ENCODE peak calls at places on chromosomes 12 and 14, in nine cellular contexts. One of them, this sample, is unnamed.

GRCh38 chr12:12553208-12553785 is 9.4 kb downstream of the DUSP16 start:
- DNase-seq in stimulated activated effector memory CD8-positive, alpha-beta T cell treated with anti-CD3 and anti-CD28 coated beads, Interleukin-12 subunit alpha, Interleukin-12 subunit beta, amount 100 ng/mL, for 72 hours: no peak
- DNase-seq in NCI-H1105: no peak
- DNase-seq in NCI-H2029 treated with DMSO at 0.1 percent for 48 hours: no peak
- DNase-seq in activated T-helper 1 cell treated with Interleukin-2 at 50 U/mL for 16 hours: no peak
- DNase-seq in aorta: no peak
- DNase-seq in stimulated activated naive CD4-positive, alpha-beta T cell: no peak
- DNase-seq in kidney tubule cell: no peak
- DNase-seq in HTR-8/SVneo: no peak
- DNase-seq in this sample: no peak

GRCh38 chr12:106747973-106748436 is 26.5 kb upstream of the RIC8B start:
- DNase-seq in stimulated activated effector memory CD8-positive, alpha-beta T cell treated with anti-CD3 and anti-CD28 coated beads, Interleukin-12 subunit alpha, Interleukin-12 subunit beta, amount 100 ng/mL, for 72 hours: no peak
- DNase-seq in NCI-H1105: no peak
- DNase-seq in NCI-H2029 treated with DMSO at 0.1 percent for 48 hours: no peak
- DNase-seq in activated T-helper 1 cell treated with Interleukin-2 at 50 U/mL for 16 hours: no peak
- DNase-seq in aorta: no peak
- DNase-seq in stimulated activated naive CD4-positive, alpha-beta T cell: no peak
- DNase-seq in kidney tubule cell: no peak
- DNase-seq in HTR-8/SVneo: no peak
- DNase-seq in this sample: no peak

GRCh38 chr14:73728106-73729014 is 14.2 kb upstream of the PNMA1 start:
- DNase-seq in stimulated activated effector memory CD8-positive, alpha-beta T cell treated with anti-CD3 and anti-CD28 coated beads, Interleukin-12 subunit alpha, Interleukin-12 subunit beta, amount 100 ng/mL, for 72 hours: peak; percentile 84
- DNase-seq in NCI-H1105: peak; percentile 65
- DNase-seq in NCI-H2029 treated with DMSO at 0.1 percent for 48 hours: peak; percentile 15
- DNase-seq in activated T-helper 1 cell treated with Interleukin-2 at 50 U/mL for 16 hours: peak; percentile 77
- DNase-seq in aorta: peak; percentile 93
- DNase-seq in stimulated activated naive CD4-positive, alpha-beta T cell: peak; percentile 84
- DNase-seq in kidney tubule cell: peak; percentile 86
- DNase-seq in HTR-8/SVneo: peak; percentile 95
- DNase-seq in this sample: peak; percentile 77

GRCh38 chr12:31106101-31106803 is 32.6 kb downstream of the DDX11 start:
- DNase-seq in stimulated activated effector memory CD8-positive, alpha-beta T cell treated with anti-CD3 and anti-CD28 coated beads, Interleukin-12 subunit alpha, Interleukin-12 subunit beta, amount 100 ng/mL, for 72 hours: no peak
- DNase-seq in NCI-H1105: peak; percentile 88
- DNase-seq in NCI-H2029 treated with DMSO at 0.1 percent for 48 hours: peak; percentile 70
- DNase-seq in activated T-helper 1 cell treated with Interleukin-2 at 50 U/mL for 16 hours: no peak
- DNase-seq in aorta: no peak
- DNase-seq in stimulated activated naive CD4-positive, alpha-beta T cell: no peak
- DNase-seq in kidney tubule cell: no peak
- DNase-seq in HTR-8/SVneo: no peak
- DNase-seq in this sample: no peak

GRCh38 chr14:62436256-62436655 is 609.0 kb downstream of the KCNH5 start:
- DNase-seq in stimulated activated effector memory CD8-positive, alpha-beta T cell treated with anti-CD3 and anti-CD28 coated beads, Interleukin-12 subunit alpha, Interleukin-12 subunit beta, amount 100 ng/mL, for 72 hours: no peak
- DNase-seq in NCI-H1105: peak; percentile 32
- DNase-seq in NCI-H2029 treated with DMSO at 0.1 percent for 48 hours: no peak
- DNase-seq in activated T-helper 1 cell treated with Interleukin-2 at 50 U/mL for 16 hours: no peak
- DNase-seq in aorta: no peak
- DNase-seq in stimulated activated naive CD4-positive, alpha-beta T cell: no peak
- DNase-seq in kidney tubule cell: no peak
- DNase-seq in HTR-8/SVneo: no peak
- DNase-seq in this sample: no peak

GRCh38 chr14:62866376-62866775 is 178.9 kb downstream of the KCNH5 start:
- DNase-seq in stimulated activated effector memory CD8-positive, alpha-beta T cell treated with anti-CD3 and anti-CD28 coated beads, Interleukin-12 subunit alpha, Interleukin-12 subunit beta, amount 100 ng/mL, for 72 hours: no peak
- DNase-seq in NCI-H1105: no peak
- DNase-seq in NCI-H2029 treated with DMSO at 0.1 percent for 48 hours: no peak
- DNase-seq in activated T-helper 1 cell treated with Interleukin-2 at 50 U/mL for 16 hours: no peak
- DNase-seq in aorta: no peak
- DNase-seq in stimulated activated naive CD4-positive, alpha-beta T cell: no peak
- DNase-seq in kidney tubule cell: no peak
- DNase-seq in HTR-8/SVneo: no peak
- DNase-seq in this sample: no peak

GRCh38 chr12:1782215-1782614 is 38.1 kb upstream of the LRTM2 start:
- DNase-seq in stimulated activated effector memory CD8-positive, alpha-beta T cell treated with anti-CD3 and anti-CD28 coated beads, Interleukin-12 subunit alpha, Interleukin-12 subunit beta, amount 100 ng/mL, for 72 hours: no peak
- DNase-seq in NCI-H1105: no peak
- DNase-seq in NCI-H2029 treated with DMSO at 0.1 percent for 48 hours: no peak
- DNase-seq in activated T-helper 1 cell treated with Interleukin-2 at 50 U/mL for 16 hours: no peak
- DNase-seq in aorta: no peak
- DNase-seq in stimulated activated naive CD4-positive, alpha-beta T cell: no peak
- DNase-seq in kidney tubule cell: no peak
- DNase-seq in HTR-8/SVneo: no peak
- DNase-seq in this sample: no peak

GRCh38 chr14:69049675-69050074 is 70.6 kb upstream of the ACTN1 start:
- DNase-seq in stimulated activated effector memory CD8-positive, alpha-beta T cell treated with anti-CD3 and anti-CD28 coated beads, Interleukin-12 subunit alpha, Interleukin-12 subunit beta, amount 100 ng/mL, for 72 hours: no peak
- DNase-seq in NCI-H1105: no peak
- DNase-seq in NCI-H2029 treated with DMSO at 0.1 percent for 48 hours: no peak
- DNase-seq in activated T-helper 1 cell treated with Interleukin-2 at 50 U/mL for 16 hours: no peak
- DNase-seq in aorta: no peak
- DNase-seq in stimulated activated naive CD4-positive, alpha-beta T cell: no peak
- DNase-seq in kidney tubule cell: no peak
- DNase-seq in HTR-8/SVneo: peak; percentile 55
- DNase-seq in this sample: no peak

GRCh38 chr12:52977195-52977594 is 28.3 kb downstream of the KRT18 start:
- DNase-seq in stimulated activated effector memory CD8-positive, alpha-beta T cell treated with anti-CD3 and anti-CD28 coated beads, Interleukin-12 subunit alpha, Interleukin-12 subunit beta, amount 100 ng/mL, for 72 hours: no peak
- DNase-seq in NCI-H1105: no peak
- DNase-seq in NCI-H2029 treated with DMSO at 0.1 percent for 48 hours: no peak
- DNase-seq in activated T-helper 1 cell treated with Interleukin-2 at 50 U/mL for 16 hours: no peak
- DNase-seq in aorta: no peak
- DNase-seq in stimulated activated naive CD4-positive, alpha-beta T cell: no peak
- DNase-seq in kidney tubule cell: no peak
- DNase-seq in HTR-8/SVneo: no peak
- DNase-seq in this sample: no peak

GRCh38 chr12:132908145-132909029 is 21.0 kb upstream of the CHFR start:
- DNase-seq in stimulated activated effector memory CD8-positive, alpha-beta T cell treated with anti-CD3 and anti-CD28 coated beads, Interleukin-12 subunit alpha, Interleukin-12 subunit beta, amount 100 ng/mL, for 72 hours: peak; percentile 80
- DNase-seq in NCI-H1105: peak; percentile 90
- DNase-seq in NCI-H2029 treated with DMSO at 0.1 percent for 48 hours: peak; percentile 92
- DNase-seq in activated T-helper 1 cell treated with Interleukin-2 at 50 U/mL for 16 hours: peak; percentile 94
- DNase-seq in aorta: peak; percentile 98
- DNase-seq in stimulated activated naive CD4-positive, alpha-beta T cell: peak; percentile 95
- DNase-seq in kidney tubule cell: peak; percentile 97
- DNase-seq in HTR-8/SVneo: peak; percentile 97
- DNase-seq in this sample: peak; percentile 91

GRCh38 chr12:29700761-29701481 is 82.8 kb downstream of the TMTC1 start:
- DNase-seq in stimulated activated effector memory CD8-positive, alpha-beta T cell treated with anti-CD3 and anti-CD28 coated beads, Interleukin-12 subunit alpha, Interleukin-12 subunit beta, amount 100 ng/mL, for 72 hours: no peak
- DNase-seq in NCI-H1105: no peak
- DNase-seq in NCI-H2029 treated with DMSO at 0.1 percent for 48 hours: no peak
- DNase-seq in activated T-helper 1 cell treated with Interleukin-2 at 50 U/mL for 16 hours: no peak
- DNase-seq in aorta: no peak
- DNase-seq in stimulated activated naive CD4-positive, alpha-beta T cell: no peak
- DNase-seq in kidney tubule cell: no peak
- DNase-seq in HTR-8/SVneo: no peak
- DNase-seq in this sample: no peak

GRCh38 chr12:19712041-19712440 is 272.7 kb downstream of the AEBP2 start:
- DNase-seq in stimulated activated effector memory CD8-positive, alpha-beta T cell treated with anti-CD3 and anti-CD28 coated beads, Interleukin-12 subunit alpha, Interleukin-12 subunit beta, amount 100 ng/mL, for 72 hours: no peak
- DNase-seq in NCI-H1105: no peak
- DNase-seq in NCI-H2029 treated with DMSO at 0.1 percent for 48 hours: no peak
- DNase-seq in activated T-helper 1 cell treated with Interleukin-2 at 50 U/mL for 16 hours: no peak
- DNase-seq in aorta: no peak
- DNase-seq in stimulated activated naive CD4-positive, alpha-beta T cell: no peak
- DNase-seq in kidney tubule cell: peak; percentile 61
- DNase-seq in HTR-8/SVneo: peak; percentile 5
- DNase-seq in this sample: no peak

GRCh38 chr14:101579372-101580080 is 18.2 kb downstream of the DIO3 start:
- DNase-seq in stimulated activated effector memory CD8-positive, alpha-beta T cell treated with anti-CD3 and anti-CD28 coated beads, Interleukin-12 subunit alpha, Interleukin-12 subunit beta, amount 100 ng/mL, for 72 hours: no peak
- DNase-seq in NCI-H1105: no peak
- DNase-seq in NCI-H2029 treated with DMSO at 0.1 percent for 48 hours: no peak
- DNase-seq in activated T-helper 1 cell treated with Interleukin-2 at 50 U/mL for 16 hours: no peak
- DNase-seq in aorta: no peak
- DNase-seq in stimulated activated naive CD4-positive, alpha-beta T cell: no peak
- DNase-seq in kidney tubule cell: no peak
- DNase-seq in HTR-8/SVneo: no peak
- DNase-seq in this sample: no peak

GRCh38 chr12:52895726-52896189 is 9.1 kb downstream of the KRT8 start:
- DNase-seq in stimulated activated effector memory CD8-positive, alpha-beta T cell treated with anti-CD3 and anti-CD28 coated beads, Interleukin-12 subunit alpha, Interleukin-12 subunit beta, amount 100 ng/mL, for 72 hours: no peak
- DNase-seq in NCI-H1105: no peak
- DNase-seq in NCI-H2029 treated with DMSO at 0.1 percent for 48 hours: peak; percentile 91
- DNase-seq in activated T-helper 1 cell treated with Interleukin-2 at 50 U/mL for 16 hours: no peak
- DNase-seq in aorta: no peak
- DNase-seq in stimulated activated naive CD4-positive, alpha-beta T cell: no peak
- DNase-seq in kidney tubule cell: no peak
- DNase-seq in HTR-8/SVneo: no peak
- DNase-seq in this sample: no peak

GRCh38 chr14:101201535-101202125 is 298.1 kb upstream of the RTL1 start:
- DNase-seq in stimulated activated effector memory CD8-positive, alpha-beta T cell treated with anti-CD3 and anti-CD28 coated beads, Interleukin-12 subunit alpha, Interleukin-12 subunit beta, amount 100 ng/mL, for 72 hours: no peak
- DNase-seq in NCI-H1105: no peak
- DNase-seq in NCI-H2029 treated with DMSO at 0.1 percent for 48 hours: no peak
- DNase-seq in activated T-helper 1 cell treated with Interleukin-2 at 50 U/mL for 16 hours: no peak
- DNase-seq in aorta: peak; percentile 55
- DNase-seq in stimulated activated naive CD4-positive, alpha-beta T cell: no peak
- DNase-seq in kidney tubule cell: no peak
- DNase-seq in HTR-8/SVneo: no peak
- DNase-seq in this sample: no peak

GRCh38 chr12:5154091-5154490 is 110.4 kb downstream of the KCNA5 start:
- DNase-seq in stimulated activated effector memory CD8-positive, alpha-beta T cell treated with anti-CD3 and anti-CD28 coated beads, Interleukin-12 subunit alpha, Interleukin-12 subunit beta, amount 100 ng/mL, for 72 hours: no peak
- DNase-seq in NCI-H1105: no peak
- DNase-seq in NCI-H2029 treated with DMSO at 0.1 percent for 48 hours: no peak
- DNase-seq in activated T-helper 1 cell treated with Interleukin-2 at 50 U/mL for 16 hours: no peak
- DNase-seq in aorta: no peak
- DNase-seq in stimulated activated naive CD4-positive, alpha-beta T cell: no peak
- DNase-seq in kidney tubule cell: no peak
- DNase-seq in HTR-8/SVneo: no peak
- DNase-seq in this sample: no peak

GRCh38 chr12:2631613-2632350 is 163.0 kb upstream of the FKBP4 start:
- DNase-seq in stimulated activated effector memory CD8-positive, alpha-beta T cell treated with anti-CD3 and anti-CD28 coated beads, Interleukin-12 subunit alpha, Interleukin-12 subunit beta, amount 100 ng/mL, for 72 hours: no peak
- DNase-seq in NCI-H1105: no peak
- DNase-seq in NCI-H2029 treated with DMSO at 0.1 percent for 48 hours: no peak
- DNase-seq in activated T-helper 1 cell treated with Interleukin-2 at 50 U/mL for 16 hours: no peak
- DNase-seq in aorta: peak; percentile 26
- DNase-seq in stimulated activated naive CD4-positive, alpha-beta T cell: no peak
- DNase-seq in kidney tubule cell: no peak
- DNase-seq in HTR-8/SVneo: no peak
- DNase-seq in this sample: no peak

GRCh38 chr12:129276408-129277042 is 423.2 kb downstream of the GLT1D1 start:
- DNase-seq in stimulated activated effector memory CD8-positive, alpha-beta T cell treated with anti-CD3 and anti-CD28 coated beads, Interleukin-12 subunit alpha, Interleukin-12 subunit beta, amount 100 ng/mL, for 72 hours: no peak
- DNase-seq in NCI-H1105: no peak
- DNase-seq in NCI-H2029 treated with DMSO at 0.1 percent for 48 hours: no peak
- DNase-seq in activated T-helper 1 cell treated with Interleukin-2 at 50 U/mL for 16 hours: no peak
- DNase-seq in aorta: no peak
- DNase-seq in stimulated activated naive CD4-positive, alpha-beta T cell: no peak
- DNase-seq in kidney tubule cell: no peak
- DNase-seq in HTR-8/SVneo: no peak
- DNase-seq in this sample: no peak

GRCh38 chr12:95548539-95549391 is 2.5 kb downstream of the USP44 start:
- DNase-seq in stimulated activated effector memory CD8-positive, alpha-beta T cell treated with anti-CD3 and anti-CD28 coated beads, Interleukin-12 subunit alpha, Interleukin-12 subunit beta, amount 100 ng/mL, for 72 hours: peak; percentile 40
- DNase-seq in NCI-H1105: peak; percentile 64
- DNase-seq in NCI-H2029 treated with DMSO at 0.1 percent for 48 hours: no peak
- DNase-seq in activated T-helper 1 cell treated with Interleukin-2 at 50 U/mL for 16 hours: peak; percentile 56
- DNase-seq in aorta: peak; percentile 87
- DNase-seq in stimulated activated naive CD4-positive, alpha-beta T cell: peak; percentile 67
- DNase-seq in kidney tubule cell: peak; percentile 52
- DNase-seq in HTR-8/SVneo: peak; percentile 62
- DNase-seq in this sample: peak; percentile 63